ENCODE peak calls at places on chromosomes 2 and 18, in six cellular contexts. L is GM12878, T is HCT116, M is HepG2, N is H1, K is SK-N-SH. W is an unnamed sample. For H4K20me1 and H3K79me2, the result is how much of the 10 kb centered on the place peaks cover.

GRCh38 chr18:36396190-36396589 is 98.7 kb downstream of the FHOD3 start:
- DNase-seq in L (no peak), T (peak), M (no peak), N (no peak), K (no peak), W (no peak)

GRCh38 chr2:226760412-226761194 is 39.0 kb downstream of the IRS1 start:
- DNase-seq in L (no peak), T (peak), M (peak), N (no peak), K (no peak), W (no peak)

GRCh38 chr2:109182426-109182825 is 53.4 kb downstream of the SH3RF3 start:
- DNase-seq in L (no peak), T (no peak), M (no peak), N (no peak), K (no peak), W (no peak)

GRCh38 chr2:219871396-219871795 is 244.0 kb downstream of the SLC4A3 start:
- DNase-seq in L (no peak), T (no peak), M (no peak), N (no peak), K (no peak), W (no peak)

GRCh38 chr2:174485763-174486613 is 841 bp downstream of the GPR155 start:
- DNase-seq in L (no peak), T (no peak), M (no peak), N (no peak), K (peak), W (peak)

GRCh38 chr2:160940271-160940670 is 220.0 kb upstream of the TANK start:
- DNase-seq in L (no peak), T (no peak), M (no peak), N (no peak), K (no peak), W (no peak)

GRCh38 chr18:6219116-6219717 is 195.5 kb downstream of the L3MBTL4 start:
- DNase-seq in L (no peak), T (no peak), M (peak), N (peak), K (peak), W (peak)

GRCh38 chr18:62578980-62579511 is 56.2 kb downstream of the ZCCHC2 start:
- DNase-seq in L (no peak), T (no peak), M (no peak), N (no peak), K (no peak), W (no peak)

GRCh38 chr2:68938938-68939337 is 13.8 kb downstream of the GKN2 start:
- DNase-seq in L (no peak), T (no peak), M (no peak), N (no peak), K (no peak), W (no peak)

GRCh38 chr2:42835577-42836371 is 43.4 kb upstream of the HAAO start:
- DNase-seq in L (no peak), T (no peak), M (peak), N (no peak), K (no peak), W (no peak)

GRCh38 chr2:207896525-207897295 is 127.0 kb upstream of the FZD5 start:
- DNase-seq in L (no peak), T (no peak), M (peak), N (peak), K (peak), W (peak)

GRCh38 chr2:172082944-172083718 is 2.2 kb upstream of the DLX1 start:
- DNase-seq in L (no peak), T (no peak), M (no peak), N (no peak), K (peak), W (no peak)

GRCh38 chr2:147386284-147386683 is 458.5 kb upstream of the ACVR2A start:
- DNase-seq in L (no peak), T (no peak), M (no peak), N (no peak), K (no peak), W (no peak)

GRCh38 chr2:227626580-227627151 is 9.4 kb downstream of the SCYGR4 start:
- DNase-seq in L (no peak), T (no peak), M (no peak), N (no peak), K (no peak), W (no peak)

GRCh38 chr2:53131416-53131815 is 636.2 kb upstream of the CHAC2 start:
- DNase-seq in L (no peak), T (peak), M (no peak), N (no peak), K (no peak), W (no peak)

GRCh38 chr18:10536270-10536669 is 10.4 kb downstream of the NAPG start:
- DNase-seq in L (no peak), T (no peak), M (no peak), N (no peak), K (no peak), W (no peak)

GRCh38 chr2:219724628-219725027 is 97.2 kb downstream of the SLC4A3 start:
- DNase-seq in L (no peak), T (no peak), M (peak), N (no peak), K (no peak), W (peak)

GRCh38 chr18:23619388-23619873 is 33.1 kb upstream of the NPC1 start:
- DNase-seq in L (no peak), T (no peak), M (no peak), N (no peak), K (no peak), W (no peak)

GRCh38 chr2:6785511-6785910 is 80.2 kb downstream of the CMPK2 start:
- DNase-seq in L (no peak), T (no peak), M (no peak), N (no peak), K (no peak), W (no peak)

GRCh38 chr2:231190531-231191197 is 7.8 kb upstream of the ARMC9 start:
- DNase-seq in L (no peak), T (no peak), M (no peak), N (no peak), K (no peak), W (no peak)

GRCh38 chr2:215269397-215270117 is 42.3 kb upstream of the ATIC start:
- DNase-seq in L (peak), T (peak), M (peak), N (no peak), K (peak), W (peak)

GRCh38 chr2:174771631-174772491 is 7.6 kb upstream of the CHRNA1 start:
- DNase-seq in L (no peak), T (peak), M (peak), N (peak), K (peak), W (peak)

GRCh38 chr2:75513616-75514170 is 47.0 kb downstream of the EVA1A start:
- DNase-seq in L (no peak), T (no peak), M (no peak), N (no peak), K (no peak), W (no peak)

GRCh38 chr2:67566292-67566691 is 169.2 kb downstream of the ETAA1 start:
- DNase-seq in L (no peak), T (no peak), M (no peak), N (no peak), K (no peak), W (no peak)

GRCh38 chr18:65735166-65735565 is 15.6 kb upstream of the CDH7 start:
- DNase-seq in L (no peak), T (no peak), M (no peak), N (no peak), K (peak), W (no peak)

GRCh38 chr18:23580677-23581367 is 5.5 kb downstream of the NPC1 start:
- DNase-seq in L (no peak), T (no peak), M (no peak), N (no peak), K (no peak), W (no peak)

GRCh38 chr2:130354135-130354420 is 1.8 kb upstream of the PTPN18 start:
- DNase-seq in L (no peak), T (no peak), M (no peak), N (no peak), K (no peak), W (no peak)

GRCh38 chr2:78699696-78700095 is 325.8 kb upstream of the REG3G start:
- DNase-seq in L (no peak), T (no peak), M (no peak), N (no peak), K (no peak), W (no peak)

GRCh38 chr2:227707390-227707789 is 10.4 kb downstream of the SLC19A3 start:
- DNase-seq in L (no peak), T (no peak), M (no peak), N (no peak), K (no peak), W (no peak)

DNA sequence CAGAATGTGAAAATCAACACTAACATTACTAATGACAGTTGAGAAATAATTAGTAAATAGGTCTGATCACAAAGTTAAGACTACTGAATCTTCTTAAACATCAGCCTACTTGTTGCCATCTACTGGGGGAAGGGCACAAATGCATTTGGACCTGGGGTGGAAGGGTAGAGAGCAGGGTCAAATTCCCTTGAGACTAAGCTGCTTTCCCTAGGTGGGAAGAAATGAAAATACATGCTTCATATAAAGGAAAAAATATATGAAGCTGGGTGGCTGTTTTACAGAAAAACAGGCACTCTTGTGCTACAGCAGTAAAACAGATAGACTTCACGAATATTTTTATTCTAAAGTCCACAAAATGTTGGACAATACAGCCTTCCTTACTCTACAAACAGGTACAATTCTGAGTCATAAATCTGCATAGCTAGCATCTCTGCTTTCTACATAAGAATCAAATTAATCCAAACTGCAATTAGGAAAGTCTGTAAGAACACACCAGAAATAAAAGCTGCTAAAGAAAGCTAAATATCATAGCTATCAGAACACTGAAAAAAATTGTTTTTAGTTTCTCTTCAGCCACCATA is 10.9 kb downstream of the TRIP12 start:
- DNase-seq in L (no peak), T (no peak), M (peak), N (no peak), K (peak), W (no peak)
- H4K20me1 ChIP-seq in L (under half), T (under half), M (half or more), N (under half), K (half or more), W (under half)

DNA sequence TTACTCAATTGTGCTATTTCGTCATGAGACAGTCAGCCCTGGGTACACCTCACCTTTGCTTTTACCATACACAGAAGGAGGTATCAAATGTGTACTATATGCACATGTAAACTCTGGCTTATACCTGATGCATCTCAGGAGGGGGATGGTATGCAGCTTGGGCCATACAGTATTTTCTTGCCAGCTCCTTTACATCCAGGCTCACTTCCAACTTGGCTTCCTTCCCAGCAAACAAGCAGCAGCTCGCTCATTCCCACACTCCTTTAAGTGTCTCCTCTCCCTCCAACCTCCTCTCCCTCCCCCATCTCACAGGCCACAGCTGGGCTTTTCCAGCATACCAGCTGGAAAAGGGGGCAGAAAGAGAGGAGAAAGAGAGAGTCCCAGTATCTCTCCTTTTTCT is 9.6 kb downstream of the MARCHF4 start:
- DNase-seq in L (no peak), T (no peak), M (no peak), N (no peak), K (no peak), W (no peak)
- TF ChIP-seq YY1 in L (no peak), T (no peak), M (no peak), N (no peak), K (no peak), W (no peak)

GRCh38 chr2:18898271-18898670 is 308.9 kb upstream of the NT5C1B start:
- DNase-seq in L (no peak), T (no peak), M (no peak), N (no peak), K (no peak), W (no peak)

GRCh38 chr2:18900691-18901113 is 311.3 kb upstream of the NT5C1B start:
- DNase-seq in L (no peak), T (no peak), M (no peak), N (no peak), K (no peak), W (no peak)

GRCh38 chr2:18899725-18900124 is 310.4 kb upstream of the NT5C1B start:
- DNase-seq in L (no peak), T (no peak), M (no peak), N (no peak), K (no peak), W (no peak)

GRCh38 chr2:18891598-18892345 is 302.4 kb upstream of the NT5C1B start:
- DNase-seq in L (no peak), T (no peak), M (no peak), N (no peak), K (no peak), W (no peak)

GRCh38 chr2:18896106-18896505 is 306.7 kb upstream of the NT5C1B start:
- DNase-seq in L (no peak), T (no peak), M (no peak), N (no peak), K (no peak), W (no peak)
- H3K79me2 ChIP-seq in L (under half), T (under half), M (under half), N (under half), K (under half), W (under half)

DNA sequence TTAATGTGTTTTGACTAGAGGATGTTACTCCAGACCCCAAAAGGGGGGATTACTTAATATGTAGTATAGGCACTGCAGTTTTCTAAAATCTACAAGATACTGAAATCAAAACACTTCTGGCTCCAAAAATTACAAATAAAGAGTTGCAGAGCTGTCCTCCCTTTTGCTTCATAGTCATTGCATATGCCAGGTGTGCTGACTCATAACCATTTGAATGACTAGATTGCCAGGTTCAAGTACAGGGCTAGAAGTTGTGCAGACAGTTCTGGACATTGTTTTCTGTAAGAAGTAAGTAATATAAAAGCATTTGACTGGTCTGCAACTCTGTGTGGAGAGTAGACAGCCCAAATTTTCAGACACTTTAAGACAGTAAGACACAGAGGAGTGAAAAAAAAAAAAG is 6.7 kb downstream of the CWC22 start:
- DNase-seq in L (no peak), T (no peak), M (no peak), N (no peak), K (no peak), W (no peak)
- H4K20me1 ChIP-seq in L (under half), T (under half), M (under half), N (under half), K (under half), W (under half)

DNA sequence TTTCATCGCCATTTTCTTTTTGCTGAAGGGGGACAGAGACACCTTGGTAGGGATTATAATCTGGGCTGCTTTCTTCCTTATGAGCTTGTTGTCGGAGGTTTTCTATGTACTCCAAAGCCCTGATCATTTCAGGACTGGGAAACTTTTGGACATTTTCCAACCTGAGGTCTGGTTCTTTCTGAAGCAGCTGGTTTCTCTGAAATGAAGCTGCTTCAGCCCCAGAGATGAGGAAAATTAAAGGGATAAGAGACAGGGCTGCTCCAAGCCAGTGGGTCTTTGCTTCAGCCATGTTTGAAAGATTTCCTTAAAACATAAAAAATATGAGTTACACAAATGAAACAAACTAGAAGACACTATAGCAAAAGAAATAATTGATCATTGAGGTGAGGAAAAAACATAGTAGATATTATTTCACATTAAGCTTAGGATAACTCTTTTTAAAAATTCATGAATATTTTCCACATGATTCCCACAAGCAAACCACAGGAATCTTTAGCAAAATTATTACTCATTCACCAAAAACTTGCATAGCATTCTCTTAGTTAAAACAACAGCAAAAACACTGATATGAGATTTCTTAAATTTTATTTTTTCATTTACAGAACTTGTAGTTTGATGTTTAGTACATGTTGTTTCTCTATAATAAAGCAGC is 3.0 kb downstream of the SCG2 start:
- DNase-seq in L (no peak), T (no peak), M (no peak), N (no peak), K (peak), W (no peak)
- TF ChIP-seq YY1 in L (no peak), T (no peak), M (no peak), N (no peak), K (peak), W (no peak)

GRCh38 chr2:20211420-20211819 is 13.5 kb downstream of the SDC1 start:
- DNase-seq in L (no peak), T (no peak), M (no peak), N (no peak), K (no peak), W (no peak)
- H3K79me2 ChIP-seq in L (under half), T (under half), M (under half), N (half or more), K (under half), W (under half)

W was measured in K562.